ENCODE peak calls at places on chromosomes 12 and 14, in seven cellular contexts. One of them, this sample, is unnamed.

GRCh38 chr12:121765573-121765972 is 27.9 kb downstream of the RHOF start:
- DNase-seq in stimulated activated CD8-positive, alpha-beta memory T cell treated with anti-CD3 and anti-CD28 coated beads, Interleukin-15, amount 100 ng/mL, for 4 hours: no peak
- DNase-seq in neuronal stem cell: no peak
- DNase-seq in D341Med: peak
- DNase-seq in hypothalamus: no peak
- DNase-seq in caudate nucleus: no peak
- DNase-seq in endothelial cell: no peak
- DNase-seq in this sample: peak

GRCh38 chr14:92922155-92922735 is 705 bp upstream of the CHGA start:
- DNase-seq in caudate nucleus: no peak
- DNase-seq in endothelial cell: no peak
- DNase-seq in neuronal stem cell: no peak
- DNase-seq in hypothalamus: no peak
- DNase-seq in stimulated activated CD8-positive, alpha-beta memory T cell treated with anti-CD3 and anti-CD28 coated beads, Interleukin-15, amount 100 ng/mL, for 4 hours: no peak
- DNase-seq in D341Med: no peak
- DNase-seq in this sample: no peak

GRCh38 chr14:62776300-62776699 is 269.0 kb downstream of the KCNH5 start:
- DNase-seq in hypothalamus: no peak
- DNase-seq in stimulated activated CD8-positive, alpha-beta memory T cell treated with anti-CD3 and anti-CD28 coated beads, Interleukin-15, amount 100 ng/mL, for 4 hours: no peak
- DNase-seq in endothelial cell: no peak
- DNase-seq in D341Med: no peak
- DNase-seq in neuronal stem cell: no peak
- DNase-seq in caudate nucleus: no peak
- DNase-seq in this sample: no peak

GRCh38 chr12:108194585-108194984 is 65.5 kb downstream of the WSCD2 start:
- DNase-seq in neuronal stem cell: peak
- DNase-seq in D341Med: no peak
- DNase-seq in hypothalamus: no peak
- DNase-seq in endothelial cell: peak
- DNase-seq in caudate nucleus: no peak
- DNase-seq in stimulated activated CD8-positive, alpha-beta memory T cell treated with anti-CD3 and anti-CD28 coated beads, Interleukin-15, amount 100 ng/mL, for 4 hours: no peak
- DNase-seq in this sample: no peak

GRCh38 chr12:78181544-78182162 is 351.0 kb downstream of the NAV3 start:
- DNase-seq in caudate nucleus: no peak
- DNase-seq in D341Med: peak
- DNase-seq in hypothalamus: no peak
- DNase-seq in neuronal stem cell: no peak
- DNase-seq in endothelial cell: no peak
- DNase-seq in stimulated activated CD8-positive, alpha-beta memory T cell treated with anti-CD3 and anti-CD28 coated beads, Interleukin-15, amount 100 ng/mL, for 4 hours: no peak
- DNase-seq in this sample: no peak

GRCh38 chr14:33165144-33165925 is 226.7 kb downstream of the NPAS3 start:
- DNase-seq in stimulated activated CD8-positive, alpha-beta memory T cell treated with anti-CD3 and anti-CD28 coated beads, Interleukin-15, amount 100 ng/mL, for 4 hours: no peak
- DNase-seq in neuronal stem cell: peak
- DNase-seq in D341Med: no peak
- DNase-seq in hypothalamus: no peak
- DNase-seq in endothelial cell: no peak
- DNase-seq in caudate nucleus: no peak
- DNase-seq in this sample: no peak

GRCh38 chr12:120710805-120711296 is 593 bp downstream of the UNC119B start:
- DNase-seq in D341Med: peak
- DNase-seq in stimulated activated CD8-positive, alpha-beta memory T cell treated with anti-CD3 and anti-CD28 coated beads, Interleukin-15, amount 100 ng/mL, for 4 hours: no peak
- DNase-seq in hypothalamus: no peak
- DNase-seq in neuronal stem cell: no peak
- DNase-seq in endothelial cell: peak
- DNase-seq in caudate nucleus: peak
- DNase-seq in this sample: peak

GRCh38 chr12:95633049-95633545 is 81.8 kb upstream of the USP44 start:
- DNase-seq in stimulated activated CD8-positive, alpha-beta memory T cell treated with anti-CD3 and anti-CD28 coated beads, Interleukin-15, amount 100 ng/mL, for 4 hours: no peak
- DNase-seq in hypothalamus: no peak
- DNase-seq in endothelial cell: no peak
- DNase-seq in caudate nucleus: no peak
- DNase-seq in D341Med: no peak
- DNase-seq in neuronal stem cell: no peak
- DNase-seq in this sample: peak

GRCh38 chr14:56217380-56218045 is 99.3 kb downstream of the PELI2 start:
- DNase-seq in endothelial cell: no peak
- DNase-seq in stimulated activated CD8-positive, alpha-beta memory T cell treated with anti-CD3 and anti-CD28 coated beads, Interleukin-15, amount 100 ng/mL, for 4 hours: no peak
- DNase-seq in neuronal stem cell: no peak
- DNase-seq in hypothalamus: no peak
- DNase-seq in D341Med: no peak
- DNase-seq in caudate nucleus: no peak
- DNase-seq in this sample: no peak

GRCh38 chr12:91381309-91381804 is 198.7 kb upstream of the DCN start:
- DNase-seq in caudate nucleus: peak
- DNase-seq in endothelial cell: peak
- DNase-seq in hypothalamus: peak
- DNase-seq in neuronal stem cell: peak
- DNase-seq in D341Med: peak
- DNase-seq in stimulated activated CD8-positive, alpha-beta memory T cell treated with anti-CD3 and anti-CD28 coated beads, Interleukin-15, amount 100 ng/mL, for 4 hours: no peak
- DNase-seq in this sample: no peak

GRCh38 chr14:72605921-72606220 is 288.0 kb downstream of the DPF3 start:
- DNase-seq in D341Med: no peak
- DNase-seq in neuronal stem cell: no peak
- DNase-seq in stimulated activated CD8-positive, alpha-beta memory T cell treated with anti-CD3 and anti-CD28 coated beads, Interleukin-15, amount 100 ng/mL, for 4 hours: no peak
- DNase-seq in caudate nucleus: no peak
- DNase-seq in hypothalamus: no peak
- DNase-seq in endothelial cell: no peak
- DNase-seq in this sample: no peak

GRCh38 chr12:62249419-62249818 is 10.8 kb upstream of the USP15 start:
- DNase-seq in neuronal stem cell: no peak
- DNase-seq in D341Med: no peak
- DNase-seq in stimulated activated CD8-positive, alpha-beta memory T cell treated with anti-CD3 and anti-CD28 coated beads, Interleukin-15, amount 100 ng/mL, for 4 hours: no peak
- DNase-seq in hypothalamus: no peak
- DNase-seq in caudate nucleus: no peak
- DNase-seq in endothelial cell: no peak
- DNase-seq in this sample: no peak

GRCh38 chr12:25436206-25436912 is 116.7 kb downstream of the LMNTD1 start:
- DNase-seq in hypothalamus: no peak
- DNase-seq in endothelial cell: peak
- DNase-seq in stimulated activated CD8-positive, alpha-beta memory T cell treated with anti-CD3 and anti-CD28 coated beads, Interleukin-15, amount 100 ng/mL, for 4 hours: no peak
- DNase-seq in neuronal stem cell: peak
- DNase-seq in D341Med: peak
- DNase-seq in caudate nucleus: peak
- DNase-seq in this sample: peak

GRCh38 chr14:93712838-93713724 is 75.2 kb downstream of the PRIMA1 start:
- DNase-seq in neuronal stem cell: no peak
- DNase-seq in hypothalamus: no peak
- DNase-seq in D341Med: peak
- DNase-seq in endothelial cell: no peak
- DNase-seq in stimulated activated CD8-positive, alpha-beta memory T cell treated with anti-CD3 and anti-CD28 coated beads, Interleukin-15, amount 100 ng/mL, for 4 hours: no peak
- DNase-seq in caudate nucleus: peak
- DNase-seq in this sample: no peak

GRCh38 chr12:111211910-111212757 is 156.8 kb downstream of the PHETA1 start:
- DNase-seq in D341Med: no peak
- DNase-seq in stimulated activated CD8-positive, alpha-beta memory T cell treated with anti-CD3 and anti-CD28 coated beads, Interleukin-15, amount 100 ng/mL, for 4 hours: no peak
- DNase-seq in endothelial cell: peak
- DNase-seq in neuronal stem cell: peak
- DNase-seq in caudate nucleus: no peak
- DNase-seq in hypothalamus: no peak
- DNase-seq in this sample: no peak

GRCh38 chr14:53953828-53954550 is 2.6 kb downstream of the BMP4 start:
- DNase-seq in neuronal stem cell: no peak
- DNase-seq in endothelial cell: peak
- DNase-seq in D341Med: no peak
- DNase-seq in caudate nucleus: no peak
- DNase-seq in hypothalamus: no peak
- DNase-seq in stimulated activated CD8-positive, alpha-beta memory T cell treated with anti-CD3 and anti-CD28 coated beads, Interleukin-15, amount 100 ng/mL, for 4 hours: no peak
- DNase-seq in this sample: no peak

GRCh38 chr12:113469893-113470743 is 1.6 kb downstream of the LHX5 start:
- DNase-seq in endothelial cell: no peak
- DNase-seq in stimulated activated CD8-positive, alpha-beta memory T cell treated with anti-CD3 and anti-CD28 coated beads, Interleukin-15, amount 100 ng/mL, for 4 hours: no peak
- DNase-seq in caudate nucleus: no peak
- DNase-seq in D341Med: no peak
- DNase-seq in neuronal stem cell: peak
- DNase-seq in hypothalamus: no peak
- DNase-seq in this sample: no peak

GRCh38 chr14:55749201-55749812 is 169.3 kb downstream of the KTN1 start:
- DNase-seq in stimulated activated CD8-positive, alpha-beta memory T cell treated with anti-CD3 and anti-CD28 coated beads, Interleukin-15, amount 100 ng/mL, for 4 hours: no peak
- DNase-seq in neuronal stem cell: no peak
- DNase-seq in D341Med: peak
- DNase-seq in endothelial cell: no peak
- DNase-seq in hypothalamus: no peak
- DNase-seq in caudate nucleus: no peak
- DNase-seq in this sample: no peak

GRCh38 chr14:77985235-77985634 is 184.9 kb upstream of the NRXN3 start:
- DNase-seq in caudate nucleus: peak
- DNase-seq in D341Med: no peak
- DNase-seq in neuronal stem cell: no peak
- DNase-seq in hypothalamus: no peak
- DNase-seq in stimulated activated CD8-positive, alpha-beta memory T cell treated with anti-CD3 and anti-CD28 coated beads, Interleukin-15, amount 100 ng/mL, for 4 hours: no peak
- DNase-seq in endothelial cell: no peak
- DNase-seq in this sample: no peak

GRCh38 chr14:33964599-33965317 is 13.9 kb upstream of the EGLN3 start:
- DNase-seq in stimulated activated CD8-positive, alpha-beta memory T cell treated with anti-CD3 and anti-CD28 coated beads, Interleukin-15, amount 100 ng/mL, for 4 hours: no peak
- DNase-seq in hypothalamus: no peak
- DNase-seq in D341Med: no peak
- DNase-seq in endothelial cell: no peak
- DNase-seq in caudate nucleus: no peak
- DNase-seq in neuronal stem cell: peak
- DNase-seq in this sample: no peak

GRCh38 chr14:92646952-92647461 is 101.4 kb downstream of the LGMN start:
- DNase-seq in endothelial cell: no peak
- DNase-seq in stimulated activated CD8-positive, alpha-beta memory T cell treated with anti-CD3 and anti-CD28 coated beads, Interleukin-15, amount 100 ng/mL, for 4 hours: no peak
- DNase-seq in hypothalamus: no peak
- DNase-seq in D341Med: no peak
- DNase-seq in caudate nucleus: no peak
- DNase-seq in neuronal stem cell: no peak
- DNase-seq in this sample: no peak

GRCh38 chr14:44422699-44423098 is 84.4 kb downstream of the FSCB start:
- DNase-seq in caudate nucleus: no peak
- DNase-seq in stimulated activated CD8-positive, alpha-beta memory T cell treated with anti-CD3 and anti-CD28 coated beads, Interleukin-15, amount 100 ng/mL, for 4 hours: no peak
- DNase-seq in hypothalamus: no peak
- DNase-seq in neuronal stem cell: no peak
- DNase-seq in endothelial cell: no peak
- DNase-seq in D341Med: no peak
- DNase-seq in this sample: no peak

GRCh38 chr14:65200454-65200853 is 98.1 kb upstream of the MAX start:
- DNase-seq in caudate nucleus: no peak
- DNase-seq in hypothalamus: no peak
- DNase-seq in stimulated activated CD8-positive, alpha-beta memory T cell treated with anti-CD3 and anti-CD28 coated beads, Interleukin-15, amount 100 ng/mL, for 4 hours: no peak
- DNase-seq in neuronal stem cell: no peak
- DNase-seq in D341Med: no peak
- DNase-seq in endothelial cell: no peak
- DNase-seq in this sample: no peak

GRCh38 chr12:116427200-116427932 is 131.8 kb upstream of the MAP1LC3B2 start:
- DNase-seq in neuronal stem cell: no peak
- DNase-seq in stimulated activated CD8-positive, alpha-beta memory T cell treated with anti-CD3 and anti-CD28 coated beads, Interleukin-15, amount 100 ng/mL, for 4 hours: no peak
- DNase-seq in D341Med: no peak
- DNase-seq in caudate nucleus: no peak
- DNase-seq in endothelial cell: no peak
- DNase-seq in hypothalamus: no peak
- DNase-seq in this sample: no peak

GRCh38 chr12:45439039-45439438 is 223.1 kb downstream of the ANO6 start:
- DNase-seq in stimulated activated CD8-positive, alpha-beta memory T cell treated with anti-CD3 and anti-CD28 coated beads, Interleukin-15, amount 100 ng/mL, for 4 hours: no peak
- DNase-seq in hypothalamus: no peak
- DNase-seq in neuronal stem cell: no peak
- DNase-seq in caudate nucleus: no peak
- DNase-seq in endothelial cell: no peak
- DNase-seq in D341Med: no peak
- DNase-seq in this sample: no peak

GRCh38 chr12:39451977-39452376 is 9.1 kb upstream of the KIF21A start:
- DNase-seq in D341Med: no peak
- DNase-seq in stimulated activated CD8-positive, alpha-beta memory T cell treated with anti-CD3 and anti-CD28 coated beads, Interleukin-15, amount 100 ng/mL, for 4 hours: no peak
- DNase-seq in endothelial cell: no peak
- DNase-seq in caudate nucleus: no peak
- DNase-seq in neuronal stem cell: no peak
- DNase-seq in hypothalamus: no peak
- DNase-seq in this sample: no peak

GRCh38 chr14:55133416-55133815 is 4.4 kb downstream of the LGALS3 start:
- DNase-seq in endothelial cell: no peak
- DNase-seq in neuronal stem cell: no peak
- DNase-seq in hypothalamus: no peak
- DNase-seq in stimulated activated CD8-positive, alpha-beta memory T cell treated with anti-CD3 and anti-CD28 coated beads, Interleukin-15, amount 100 ng/mL, for 4 hours: no peak
- DNase-seq in D341Med: no peak
- DNase-seq in caudate nucleus: no peak
- DNase-seq in this sample: no peak

This sample was measured in 8988T.